ENCODE peak calls at places on chromosome 4, in four cellular contexts. Q is HepG2, B is H1, F is GM12891. G is an unnamed sample.

GRCh38 chr4:70704333-70705145 is 16.2 kb downstream of the UTP3 start:
- DNase-seq in Q (peak), B (peak), F (peak), G (peak)

GRCh38 chr4:8307126-8307525 is 37.6 kb downstream of the HTRA3 start:
- DNase-seq in Q (no peak), B (no peak), F (no peak), G (no peak)

GRCh38 chr4:104128850-104129213 is 365.9 kb downstream of the CXXC4 start:
- DNase-seq in Q (peak), B (no peak), F (no peak), G (no peak)

GRCh38 chr4:142402925-142403324 is 443.2 kb downstream of the INPP4B start:
- DNase-seq in Q (no peak), B (no peak), F (no peak), G (no peak)

GRCh38 chr4:39415678-39416283 is 9.1 kb downstream of the KLB start:
- DNase-seq in Q (peak), B (no peak), F (no peak), G (no peak)

GRCh38 chr4:146643812-146644401 is 5.2 kb downstream of the POU4F2 start:
- DNase-seq in Q (peak), B (no peak), F (no peak), G (no peak)

GRCh38 chr4:37802068-37802666 is 24.3 kb upstream of the PGM2 start:
- DNase-seq in Q (peak), B (no peak), F (no peak), G (no peak)

GRCh38 chr4:149645790-149646189 is 169.9 kb downstream of the IQCM start:
- DNase-seq in Q (no peak), B (peak), F (no peak), G (no peak)

GRCh38 chr4:147409350-147409749 is 71.5 kb upstream of the EDNRA start:
- DNase-seq in Q (no peak), B (no peak), F (no peak), G (no peak)

GRCh38 chr4:10587697-10588096 is 96.9 kb downstream of the CLNK start:
- DNase-seq in Q (no peak), B (no peak), F (no peak), G (no peak)

DNA sequence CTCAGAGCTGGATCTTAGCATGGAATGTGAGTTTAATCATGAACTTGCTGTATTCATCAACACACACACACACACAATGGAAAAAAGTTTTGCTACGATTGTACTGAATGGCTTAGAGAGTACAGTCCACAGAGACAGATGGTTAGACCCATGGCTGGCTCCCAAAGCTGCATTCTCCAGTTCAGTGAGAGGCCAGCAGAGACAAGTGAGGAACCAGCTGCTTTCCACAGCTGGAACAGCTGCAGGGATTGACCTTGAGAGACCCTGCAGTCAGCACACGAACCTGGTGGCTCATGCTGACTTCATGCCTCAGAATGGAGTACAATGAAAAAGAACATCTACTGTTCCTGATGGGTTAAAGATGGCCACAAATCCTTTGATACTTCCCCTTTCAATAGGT is 94.5 kb downstream of the DHX15 start:
- DNase-seq in Q (no peak), B (no peak), F (no peak), G (no peak)
- TF ChIP-seq TAF1 in Q (no peak), B (no peak), F (no peak), G (no peak)

DNA sequence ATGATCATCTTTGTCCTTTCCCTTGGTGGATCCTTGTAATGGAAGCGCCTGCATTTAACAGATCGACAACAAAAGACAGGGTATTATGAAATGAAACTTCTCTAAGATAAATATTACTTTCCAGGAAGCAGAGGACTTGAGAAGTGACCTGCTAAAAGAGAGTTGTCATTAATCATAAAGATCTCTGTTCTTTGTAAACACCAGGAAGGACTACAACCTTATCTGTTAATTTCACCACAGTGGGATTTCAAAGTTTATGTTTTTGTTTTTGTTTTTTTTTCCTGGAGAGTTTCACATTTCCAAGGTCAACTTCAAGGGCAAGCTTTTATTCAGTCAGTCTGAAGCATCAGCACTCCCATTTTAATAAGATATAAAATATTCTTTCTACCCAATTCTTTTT is 170.9 kb downstream of the RCHY1 start:
- DNase-seq in Q (no peak), B (no peak), F (no peak), G (no peak)
- TF ChIP-seq POLR2AphosphoS5 in Q (no peak), B (no peak), F (no peak), G (no peak)

GRCh38 chr4:121485190-121485804 is 104.5 kb upstream of the QRFPR start:
- DNase-seq in Q (no peak), B (no peak), F (no peak), G (no peak)

GRCh38 chr4:121479801-121480200 is 99.0 kb upstream of the QRFPR start:
- DNase-seq in Q (no peak), B (no peak), F (no peak), G (no peak)

DNA sequence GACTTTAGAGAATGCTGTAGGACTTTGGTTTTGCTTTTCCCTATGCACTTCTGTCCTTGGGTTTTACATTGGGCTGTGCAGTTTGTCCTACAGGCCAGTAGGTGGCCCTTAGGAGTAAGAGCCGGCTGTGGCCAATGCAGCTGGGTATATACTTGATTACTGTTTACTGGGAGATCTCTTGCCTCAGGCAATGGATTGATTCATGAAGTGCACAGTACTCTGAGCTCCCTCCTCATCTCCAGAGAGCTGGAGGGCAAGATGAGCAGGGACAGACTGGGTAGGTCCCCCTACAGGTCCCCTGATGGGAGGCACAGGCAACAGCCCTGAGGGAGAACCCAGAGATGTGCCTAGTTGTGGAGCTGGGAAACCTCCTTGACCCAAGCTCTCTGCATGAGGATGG is 103.8 kb upstream of the QRFPR start:
- DNase-seq in Q (peak), B (no peak), F (peak), G (no peak)
- TF ChIP-seq TAF1 in Q (no peak), B (no peak), F (no peak), G (no peak)

DNA sequence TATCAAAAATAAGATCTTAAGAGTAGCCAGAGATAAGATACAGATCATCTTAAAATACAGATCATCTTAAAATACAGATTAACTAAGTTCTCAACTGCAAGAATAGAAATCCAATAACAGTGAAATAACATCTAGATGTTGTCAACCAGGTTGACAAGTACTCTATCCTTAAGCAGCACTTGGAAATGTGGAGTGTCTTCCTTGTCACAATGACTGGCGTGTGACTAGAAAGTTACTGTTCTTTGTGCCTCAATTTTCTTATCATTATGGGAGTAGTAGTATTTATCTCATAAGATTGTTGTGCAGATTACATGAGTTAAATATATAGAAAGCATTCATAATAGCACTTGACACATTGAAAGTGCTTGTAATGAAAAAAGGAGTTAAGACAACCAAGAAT is 25.8 kb upstream of the HPGDS start:
- DNase-seq in Q (no peak), B (no peak), F (no peak), G (no peak)
- TF ChIP-seq POLR2AphosphoS5 in Q (no peak), B (no peak), F (no peak), G (no peak)

DNA sequence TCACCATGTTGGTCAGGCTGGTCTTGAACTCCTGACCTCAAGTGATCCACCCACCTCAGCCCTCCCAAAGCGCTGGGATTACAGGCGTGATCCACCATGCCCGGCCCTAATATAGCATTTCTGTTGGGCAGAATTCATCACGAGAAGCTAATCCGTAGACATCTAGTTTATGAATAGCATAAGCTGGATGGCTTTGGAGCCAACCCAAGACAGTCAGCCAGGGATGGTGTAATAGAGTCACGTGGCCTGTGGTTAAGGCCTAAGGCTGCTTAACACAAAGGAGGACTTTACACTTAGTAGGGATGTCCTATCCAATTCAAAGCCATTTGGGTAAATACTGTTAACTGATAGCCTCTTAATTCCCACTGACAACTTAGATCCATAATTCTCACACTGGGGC is 173.6 kb downstream of the RAP1GDS1 start:
- DNase-seq in Q (no peak), B (no peak), F (no peak), G (no peak)
- TF ChIP-seq TAF1 in Q (no peak), B (no peak), F (no peak), G (no peak)

GRCh38 chr4:152935138-152935537 is 985 bp upstream of the FHDC1 start:
- DNase-seq in Q (no peak), B (no peak), F (peak), G (peak)

GRCh38 chr4:152936446-152937279 is 540 bp downstream of the FHDC1 start:
- DNase-seq in Q (no peak), B (peak), F (peak), G (peak)

GRCh38 chr4:152937535-152938236 is 1.6 kb downstream of the FHDC1 start:
- DNase-seq in Q (no peak), B (peak), F (peak), G (peak)

GRCh38 chr4:152937280-152937534 is 1.1 kb downstream of the FHDC1 start:
- DNase-seq in Q (no peak), B (no peak), F (no peak), G (peak)

DNA sequence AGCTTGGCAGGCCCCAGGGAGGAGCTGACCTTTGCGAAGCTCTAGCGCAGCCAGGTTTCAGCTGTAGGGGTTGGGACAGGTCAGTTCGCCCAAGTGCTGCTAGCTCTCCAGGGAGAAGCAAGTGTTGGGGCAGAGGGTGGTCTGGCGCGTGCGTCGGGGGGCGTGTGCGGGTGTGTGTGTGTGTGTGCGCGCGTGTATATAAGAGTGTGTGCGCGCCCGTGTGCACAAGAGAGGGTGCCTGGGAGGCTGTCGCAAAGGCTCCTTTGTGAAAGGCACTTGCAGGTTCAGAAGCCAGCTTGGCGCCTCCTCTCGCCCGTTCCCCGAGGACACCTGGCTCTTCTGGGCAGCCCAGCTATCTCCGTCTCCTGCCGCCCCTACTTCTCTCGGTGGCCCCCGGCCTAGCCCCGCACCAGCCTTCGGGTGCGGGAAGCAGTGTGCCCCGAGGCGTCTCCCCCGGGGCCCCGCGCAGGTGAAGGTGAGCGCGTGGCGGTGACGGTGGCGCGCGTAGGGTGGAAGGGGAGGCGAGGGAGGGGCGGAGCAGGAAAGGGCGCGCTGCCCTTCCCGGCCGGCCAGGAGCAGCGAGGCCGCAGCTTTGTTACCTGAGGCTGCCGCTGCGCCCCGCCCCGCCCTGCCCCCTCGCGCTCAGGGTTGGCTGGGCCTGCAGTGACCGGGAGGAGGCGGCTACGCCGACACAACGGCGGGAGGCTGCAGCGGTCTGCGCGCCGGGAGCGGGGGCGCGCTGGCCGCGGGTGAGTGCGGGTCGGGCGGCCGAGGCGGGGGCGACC is at the start of gene FHDC1:
- DNase-seq in Q (no peak), B (peak), F (peak), G (peak)
- TF ChIP-seq POLR2AphosphoS5 in Q (no peak), B (no peak), F (no peak), G (no peak)